ENCODE peak calls at places on chromosomes 5 and 9, in ten cellular contexts. A is Caco-2; I is CD4-positive, CD25-positive, alpha-beta regulatory T cell; G is tibial artery; T is transverse colon; U is heart right ventricle; K is trophoblast cell; P is neuronal stem cell; W is mucosa of descending colon; J is GM23248. S is an unnamed sample. For H3K9me3, the result is how much of the 10 kb centered on the place peaks cover.

GRCh38 chr5:157563373-157564148 is 12.0 kb downstream of the ADAM19 start:
- DNase-seq in J (peak), T (no peak), W (no peak), K (no peak), A (no peak), U (no peak), P (no peak), I (no peak), G (peak), S (peak)

GRCh38 chr5:15746833-15747232 is 246.9 kb downstream of the FBXL7 start:
- DNase-seq in G (no peak), I (no peak), T (no peak), U (no peak), W (no peak), P (no peak), J (no peak), A (no peak), K (no peak), S (no peak)

GRCh38 chr5:136036991-136037705 is 8.4 kb downstream of the TGFBI start:
- DNase-seq in U (peak), K (no peak), A (no peak), W (peak), I (peak), P (no peak), J (peak), T (peak), G (peak), S (no peak)

GRCh38 chr5:148682283-148683026 is 28.1 kb upstream of the HTR4 start:
- DNase-seq in J (no peak), U (no peak), T (peak), A (no peak), G (no peak), P (no peak), W (no peak), I (no peak), K (no peak), S (no peak)

GRCh38 chr5:157710887-157711286 is 20.3 kb upstream of the THG1L start:
- DNase-seq in W (no peak), T (no peak), I (no peak), J (peak), U (no peak), A (no peak), G (no peak), P (no peak), K (peak), S (no peak)

GRCh38 chr5:168613396-168613795 is 34.2 kb upstream of the PANK3 start:
- DNase-seq in P (no peak), W (no peak), G (no peak), U (no peak), J (no peak), K (no peak), A (no peak), T (no peak), I (no peak), S (no peak)

GRCh38 chr5:176559683-176560082 is 10.5 kb downstream of the CDHR2 start:
- DNase-seq in A (no peak), J (no peak), P (no peak), G (no peak), W (no peak), K (no peak), T (no peak), I (peak), U (no peak), S (no peak)

GRCh38 chr5:142388696-142389095 is 63.9 kb upstream of the SPRY4 start:
- DNase-seq in T (no peak), K (no peak), A (no peak), P (no peak), W (no peak), U (no peak), J (no peak), I (no peak), G (no peak), S (no peak)

GRCh38 chr9:13942695-13943094 is 371.2 kb downstream of the NFIB start:
- DNase-seq in G (no peak), W (no peak), J (peak), T (no peak), P (no peak), I (no peak), U (no peak), A (no peak), K (peak), S (peak)

GRCh38 chr9:9389904-9390303 is 1222.9 kb downstream of the PTPRD start:
- DNase-seq in A (no peak), P (no peak), G (no peak), I (no peak), J (no peak), W (no peak), U (no peak), T (no peak), K (no peak), S (no peak)

GRCh38 chr5:78615697-78616096 is 32.9 kb downstream of the LHFPL2 start:
- DNase-seq in T (no peak), P (no peak), K (peak), U (no peak), A (no peak), J (peak), G (no peak), W (no peak), I (no peak), S (no peak)

GRCh38 chr5:120803282-120803681 is 339.2 kb downstream of the PRR16 start:
- DNase-seq in U (no peak), T (no peak), G (no peak), A (no peak), K (peak), P (no peak), J (peak), I (no peak), W (no peak), S (no peak)

GRCh38 chr5:58496488-58496887 is 5.3 kb downstream of the GAPT start:
- DNase-seq in T (no peak), U (no peak), P (no peak), K (no peak), J (no peak), A (no peak), I (no peak), W (no peak), G (no peak), S (no peak)

GRCh38 chr5:38382898-38383297 is 124.5 kb downstream of the EGFLAM start:
- DNase-seq in P (peak), W (peak), A (peak), T (peak), K (peak), I (peak), J (peak), G (peak), U (peak), S (peak)

GRCh38 chr5:76544268-76544926 is 78.8 kb downstream of the F2RL2 start:
- DNase-seq in G (no peak), T (peak), U (no peak), I (peak), A (peak), K (peak), J (peak), P (peak), W (peak), S (peak)

GRCh38 chr5:115169392-115170127 is at the start of gene TRIM36:
- DNase-seq in T (peak), G (peak), U (peak), K (peak), P (peak), A (peak), W (peak), I (peak), J (peak), S (peak)

GRCh38 chr5:115170128-115170923 is 618 bp upstream of the TRIM36 start:
- DNase-seq in W (no peak), T (no peak), K (peak), A (no peak), J (peak), I (no peak), G (no peak), U (no peak), P (no peak), S (no peak)

GRCh38 chr5:115166744-115167393 is 2.8 kb downstream of the TRIM36 start:
- DNase-seq in A (no peak), G (no peak), T (no peak), P (no peak), U (no peak), J (no peak), W (no peak), K (no peak), I (no peak), S (no peak)

GRCh38 chr5:115168829-115169391 is 798 bp downstream of the TRIM36 start:
- DNase-seq in J (peak), I (no peak), G (no peak), P (peak), K (peak), W (no peak), T (peak), U (no peak), A (no peak), S (no peak)

GRCh38 chr5:115165790-115166189 is 3.9 kb downstream of the TRIM36 start:
- DNase-seq in U (no peak), W (no peak), P (no peak), G (no peak), I (no peak), A (no peak), J (no peak), T (no peak), K (no peak), S (no peak)
- H3K9me3 ChIP-seq in U (under half), W (under half), P (under half), G (under half), I (under half), A (under half), J (under half), T (under half), K (under half), S (under half)

GRCh38 chr9:134061019-134061687 is 6.7 kb downstream of the BRD3 start:
- DNase-seq in J (no peak), G (no peak), I (no peak), K (no peak), T (no peak), W (peak), P (no peak), U (no peak), A (no peak), S (no peak)

GRCh38 chr9:134059188-134059641 is 8.6 kb downstream of the BRD3 start:
- DNase-seq in T (peak), P (no peak), I (no peak), U (no peak), W (peak), K (no peak), J (no peak), A (peak), G (peak), S (no peak)

GRCh38 chr9:134058716-134059115 is 9.1 kb downstream of the BRD3 start:
- DNase-seq in W (peak), G (peak), P (no peak), T (no peak), K (no peak), A (no peak), U (no peak), J (peak), I (no peak), S (peak)

GRCh38 chr9:134060546-134060945 is 7.3 kb downstream of the BRD3 start:
- DNase-seq in I (no peak), J (no peak), W (no peak), K (no peak), U (no peak), G (no peak), A (no peak), T (no peak), P (no peak), S (no peak)

GRCh38 chr9:134059661-134060395 is 8.0 kb downstream of the BRD3 start:
- DNase-seq in G (peak), I (no peak), U (no peak), T (peak), J (no peak), W (peak), K (peak), P (no peak), A (peak), S (peak)
- H3K9me3 ChIP-seq in G (under half), I (under half), U (under half), T (under half), J (under half), W (under half), K (under half), P (under half), A (under half), S (under half)

DNA sequence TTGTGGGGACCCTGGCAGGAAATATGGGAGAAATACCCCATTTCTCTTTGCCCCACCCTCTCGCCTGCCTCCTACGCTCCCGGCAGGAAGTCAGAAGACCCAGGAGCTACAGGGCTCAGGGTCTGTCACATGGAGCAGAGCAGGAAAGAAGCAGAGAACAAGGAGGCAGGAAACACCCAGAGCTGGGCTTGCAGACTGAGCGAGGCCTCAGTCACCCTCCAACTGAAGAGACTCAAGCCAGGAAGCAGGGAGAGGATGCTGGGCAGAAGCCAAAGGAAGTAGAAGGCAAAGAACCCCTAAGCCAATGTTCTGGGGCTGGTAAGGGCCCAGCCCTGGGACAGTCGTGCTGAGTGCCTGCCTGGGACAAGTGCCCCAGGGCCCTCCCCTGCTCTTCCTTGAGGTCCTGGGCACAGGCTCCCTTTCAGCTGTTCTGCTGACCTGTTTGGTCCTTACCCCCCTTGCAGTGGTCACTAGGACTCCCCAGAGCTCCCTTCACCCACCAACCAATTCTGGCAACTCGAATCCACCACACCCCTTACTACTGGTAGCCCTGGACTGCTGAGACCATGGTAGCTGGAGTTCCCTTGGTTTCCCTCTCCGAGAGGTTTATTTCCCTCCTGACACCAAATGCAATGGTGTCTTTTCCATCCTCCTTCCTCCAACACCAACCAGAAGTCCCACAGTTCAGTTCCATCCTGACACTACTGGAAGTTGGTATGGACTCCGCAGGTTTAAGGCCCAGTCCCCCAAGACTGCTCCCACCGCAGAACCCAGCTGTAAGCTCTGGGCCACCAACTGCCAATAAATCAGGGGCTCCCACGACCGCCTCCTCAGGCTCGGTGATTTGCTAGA is 157.5 kb downstream of the COL23A1 start:
- DNase-seq in U (no peak), P (no peak), T (no peak), G (no peak), A (no peak), I (no peak), W (no peak), J (no peak), K (no peak), S (peak)
- H3K9me3 ChIP-seq in U (under half), P (under half), T (under half), G (under half), A (under half), I (under half), W (under half), J (under half), K (under half), S (under half)

GRCh38 chr5:173591300-173591622 is 25.2 kb downstream of the BOD1 start:
- DNase-seq in A (no peak), U (no peak), P (no peak), G (no peak), T (no peak), W (no peak), J (peak), K (peak), I (no peak), S (peak)

GRCh38 chr5:173595826-173596225 is 20.6 kb downstream of the BOD1 start:
- DNase-seq in I (no peak), J (no peak), W (no peak), U (no peak), T (no peak), P (no peak), G (no peak), A (no peak), K (no peak), S (peak)

GRCh38 chr5:173594061-173594460 is 22.4 kb downstream of the BOD1 start:
- DNase-seq in I (no peak), G (no peak), W (no peak), T (no peak), J (peak), U (no peak), A (no peak), P (no peak), K (no peak), S (no peak)

GRCh38 chr5:173592050-173592669 is 24.3 kb downstream of the BOD1 start:
- DNase-seq in K (peak), P (no peak), G (no peak), W (no peak), A (no peak), T (no peak), U (no peak), I (no peak), J (no peak), S (no peak)

DNA sequence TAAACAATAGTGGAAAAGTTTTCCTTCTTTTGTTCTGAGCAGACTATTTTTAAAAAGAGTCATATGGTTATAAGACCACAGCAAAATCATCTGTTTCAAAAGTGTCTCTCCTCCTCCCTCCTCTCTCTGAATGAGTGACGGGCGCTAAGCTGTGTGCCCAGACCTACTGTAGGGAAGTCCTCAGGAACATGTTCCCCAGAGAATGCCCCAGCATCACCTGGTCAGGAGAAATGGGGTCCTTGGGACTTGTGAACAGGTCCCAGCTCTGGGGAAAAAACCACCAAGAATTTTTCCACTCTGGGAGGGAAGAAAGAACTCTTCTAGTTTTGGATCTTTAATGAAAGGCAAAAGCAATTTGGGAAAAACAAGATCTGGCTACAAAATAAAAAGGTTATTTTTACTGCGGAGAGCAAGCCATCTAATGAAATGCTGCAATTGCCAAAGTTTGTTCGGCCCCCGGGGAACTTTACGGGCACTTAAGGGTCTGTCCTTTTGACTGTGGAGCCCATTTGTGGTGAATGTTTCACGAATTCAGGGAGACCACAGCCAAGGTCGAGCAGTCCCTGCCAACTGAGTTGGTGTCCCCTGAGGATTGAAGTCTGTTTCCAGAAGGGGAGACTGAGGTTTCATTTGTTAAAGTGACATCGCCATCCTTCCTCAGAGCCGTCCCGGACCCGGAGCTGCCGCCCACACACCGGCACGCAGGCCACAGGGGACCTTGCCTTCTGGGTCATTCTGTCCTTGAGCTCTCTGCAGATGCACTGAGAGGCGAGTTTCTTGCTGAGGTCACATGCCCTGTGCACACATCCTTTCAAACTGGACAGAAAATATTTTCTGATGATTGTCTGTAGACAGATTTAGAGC is 25.8 kb downstream of the BOD1 start:
- DNase-seq in J (no peak), U (peak), A (no peak), W (no peak), P (no peak), K (no peak), I (no peak), T (no peak), G (no peak), S (peak)
- H3K9me3 ChIP-seq in J (under half), U (under half), A (half or more), W (under half), P (under half), K (under half), I (under half), T (under half), G (under half), S (under half)

GRCh38 chr9:96818535-96818934 is 35.8 kb downstream of the ZNF782 start:
- DNase-seq in I (no peak), J (peak), K (no peak), P (no peak), A (no peak), G (no peak), T (no peak), W (no peak), U (no peak), S (no peak)
- H3K9me3 ChIP-seq in I (half or more), J (under half), K (under half), P (under half), A (half or more), G (under half), T (half or more), W (half or more), U (under half), S (half or more)

GRCh38 chr5:129820-130219 is 37.9 kb downstream of the PLEKHG4B start:
- DNase-seq in G (no peak), W (no peak), U (no peak), P (no peak), T (no peak), K (no peak), A (no peak), J (peak), I (no peak), S (no peak)

GRCh38 chr5:128446-128845 is 36.5 kb downstream of the PLEKHG4B start:
- DNase-seq in U (no peak), T (no peak), K (no peak), G (no peak), A (no peak), I (no peak), J (no peak), W (no peak), P (no peak), S (no peak)

GRCh38 chr5:129148-129547 is 37.2 kb downstream of the PLEKHG4B start:
- DNase-seq in I (no peak), T (no peak), J (no peak), U (no peak), K (no peak), G (no peak), A (no peak), P (no peak), W (no peak), S (no peak)

GRCh38 chr5:125815-126214 is 33.8 kb downstream of the PLEKHG4B start:
- DNase-seq in W (no peak), I (no peak), J (no peak), U (no peak), T (no peak), A (no peak), K (no peak), P (no peak), G (no peak), S (no peak)

DNA sequence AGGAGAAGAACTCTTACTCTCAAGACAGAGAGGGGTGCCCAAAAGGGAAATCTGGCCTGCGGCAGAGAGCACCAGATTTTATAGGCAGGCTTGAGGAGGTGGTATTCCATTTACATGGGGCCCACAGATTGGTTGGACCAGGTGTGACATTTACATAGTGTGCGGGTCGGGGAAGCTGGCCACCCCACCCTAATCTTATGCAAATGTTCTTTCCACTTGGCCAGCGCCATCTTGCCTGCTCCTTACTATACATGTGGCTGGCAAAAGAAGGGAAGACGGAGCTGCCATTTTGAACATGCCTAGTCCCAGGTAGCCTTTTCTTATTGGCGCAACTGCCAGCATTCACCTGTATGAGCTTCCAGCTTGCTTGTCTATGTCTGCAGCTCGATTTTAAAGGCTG is 34.8 kb downstream of the PLEKHG4B start:
- DNase-seq in G (no peak), U (no peak), A (no peak), P (no peak), W (no peak), K (no peak), J (no peak), T (no peak), I (no peak), S (no peak)
- H3K9me3 ChIP-seq in G (under half), U (under half), A (under half), P (under half), W (under half), K (under half), J (under half), T (under half), I (under half), S (under half)

GRCh38 chr9:132160802-132161742 is 786 bp upstream of the NTNG2 start:
- DNase-seq in G (no peak), P (peak), K (peak), T (peak), A (no peak), I (peak), U (no peak), W (peak), J (peak), S (peak)
- H3K9me3 ChIP-seq in G (under half), P (under half), K (under half), T (under half), A (under half), I (under half), U (under half), W (under half), J (under half), S (under half)

GRCh38 chr5:123628860-123629544 is 117.0 kb downstream of the CSNK1G3 start:
- DNase-seq in W (no peak), U (no peak), P (no peak), G (no peak), I (no peak), T (no peak), A (no peak), K (no peak), J (no peak), S (no peak)

DNA sequence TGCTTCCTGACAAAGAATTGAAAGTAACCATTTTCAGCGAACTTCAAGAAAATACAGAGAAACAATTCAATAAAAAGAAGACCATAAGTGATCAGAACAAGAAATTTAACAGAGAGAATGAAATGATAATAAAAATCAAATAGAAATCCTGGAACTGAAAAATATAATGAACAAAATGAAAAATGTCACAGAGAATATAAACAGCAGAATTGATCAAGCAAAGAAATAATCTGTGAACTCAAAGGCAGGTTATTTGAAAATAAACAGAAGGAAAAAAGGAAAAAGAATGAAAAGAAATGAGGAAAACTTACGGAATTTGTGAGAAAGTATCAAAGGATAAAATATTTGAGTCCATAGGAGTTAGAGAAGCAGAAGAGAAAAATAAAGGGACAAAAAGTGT is 114.1 kb downstream of the CSNK1G3 start:
- DNase-seq in U (no peak), G (no peak), K (no peak), P (no peak), T (no peak), A (no peak), I (no peak), J (no peak), W (no peak), S (no peak)
- H3K9me3 ChIP-seq in U (under half), G (under half), K (under half), P (under half), T (under half), A (under half), I (under half), J (under half), W (under half), S (under half)

S was measured in adrenal gland.